ENCODE peak calls at places on chromosomes 11 and 22, in six cellular contexts. One of them, this sample, is unnamed.

GRCh38 chr11:31956310-31956709 is 134.6 kb upstream of the RCN1 start:
- DNase-seq in ovary: no peak
- DNase-seq in uterus: no peak
- DNase-seq in A549: no peak
- DNase-seq in HCT116: no peak
- DNase-seq in heart left ventricle: no peak
- DNase-seq in this sample: no peak

GRCh38 chr22:50529416-50530279 is at the start of gene TYMP:
- DNase-seq in ovary: no peak
- DNase-seq in uterus: peak
- DNase-seq in A549: no peak
- DNase-seq in HCT116: no peak
- DNase-seq in heart left ventricle: peak
- DNase-seq in this sample: peak

GRCh38 chr11:69380451-69380901 is 86.5 kb downstream of the MYEOV start:
- DNase-seq in ovary: peak
- DNase-seq in uterus: peak
- DNase-seq in A549: no peak
- DNase-seq in HCT116: no peak
- DNase-seq in heart left ventricle: no peak
- DNase-seq in this sample: peak

GRCh38 chr11:47305734-47306483 is 36.0 kb downstream of the MADD start:
- DNase-seq in ovary: no peak
- DNase-seq in uterus: no peak
- DNase-seq in A549: no peak
- DNase-seq in HCT116: no peak
- DNase-seq in heart left ventricle: peak
- DNase-seq in this sample: peak

GRCh38 chr22:41343717-41344116 is 38.0 kb upstream of the TEF start:
- DNase-seq in ovary: no peak
- DNase-seq in uterus: no peak
- DNase-seq in A549: no peak
- DNase-seq in HCT116: no peak
- DNase-seq in heart left ventricle: peak
- DNase-seq in this sample: no peak

GRCh38 chr11:83272627-83273026 is 13.5 kb downstream of the CCDC90B start:
- DNase-seq in ovary: no peak
- DNase-seq in uterus: no peak
- DNase-seq in A549: no peak
- DNase-seq in HCT116: no peak
- DNase-seq in heart left ventricle: no peak
- DNase-seq in this sample: no peak

GRCh38 chr22:30890689-30891442 is 77.7 kb downstream of the MORC2 start:
- DNase-seq in ovary: peak
- DNase-seq in uterus: peak
- DNase-seq in A549: peak
- DNase-seq in HCT116: peak
- DNase-seq in heart left ventricle: no peak
- DNase-seq in this sample: peak

GRCh38 chr11:68006606-68007166 is 2.8 kb upstream of the UNC93B1 start:
- DNase-seq in ovary: no peak
- DNase-seq in uterus: no peak
- DNase-seq in A549: no peak
- DNase-seq in HCT116: no peak
- DNase-seq in heart left ventricle: no peak
- DNase-seq in this sample: no peak

GRCh38 chr11:18395735-18396504 is 1.6 kb downstream of the LDHA start:
- DNase-seq in ovary: peak
- DNase-seq in uterus: peak
- DNase-seq in A549: peak
- DNase-seq in HCT116: peak
- DNase-seq in heart left ventricle: peak
- DNase-seq in this sample: peak

GRCh38 chr22:19625331-19626041 is 88.8 kb upstream of the SEPTIN5 start:
- DNase-seq in ovary: no peak
- DNase-seq in uterus: no peak
- DNase-seq in A549: no peak
- DNase-seq in HCT116: no peak
- DNase-seq in heart left ventricle: no peak
- DNase-seq in this sample: no peak

GRCh38 chr22:43263645-43264514 is 76.9 kb upstream of the TTLL12 start:
- DNase-seq in ovary: peak
- DNase-seq in uterus: peak
- DNase-seq in A549: no peak
- DNase-seq in HCT116: peak
- DNase-seq in heart left ventricle: peak
- DNase-seq in this sample: peak

GRCh38 chr22:34800265-34800664 is 265.7 kb upstream of the ISX start:
- DNase-seq in ovary: no peak
- DNase-seq in uterus: no peak
- DNase-seq in A549: no peak
- DNase-seq in HCT116: no peak
- DNase-seq in heart left ventricle: no peak
- DNase-seq in this sample: peak

GRCh38 chr11:103202048-103202651 is 92.9 kb downstream of the DYNC2H1 start:
- DNase-seq in ovary: no peak
- DNase-seq in uterus: no peak
- DNase-seq in A549: peak
- DNase-seq in HCT116: peak
- DNase-seq in heart left ventricle: no peak
- DNase-seq in this sample: no peak

GRCh38 chr11:116052603-116053537 is 548.7 kb upstream of the CADM1 start:
- DNase-seq in ovary: no peak
- DNase-seq in uterus: no peak
- DNase-seq in A549: no peak
- DNase-seq in HCT116: no peak
- DNase-seq in heart left ventricle: no peak
- DNase-seq in this sample: no peak

GRCh38 chr11:114846040-114846791 is 167.9 kb downstream of the NXPE2 start:
- DNase-seq in ovary: no peak
- DNase-seq in uterus: no peak
- DNase-seq in A549: peak
- DNase-seq in HCT116: no peak
- DNase-seq in heart left ventricle: peak
- DNase-seq in this sample: no peak

GRCh38 chr11:30370164-30370563 is 47.3 kb downstream of the ARL14EP start:
- DNase-seq in ovary: no peak
- DNase-seq in uterus: no peak
- DNase-seq in A549: no peak
- DNase-seq in HCT116: no peak
- DNase-seq in heart left ventricle: no peak
- DNase-seq in this sample: no peak

GRCh38 chr11:96664108-96664507 is 274.3 kb downstream of the JRKL start:
- DNase-seq in ovary: no peak
- DNase-seq in uterus: no peak
- DNase-seq in A549: no peak
- DNase-seq in HCT116: no peak
- DNase-seq in heart left ventricle: no peak
- DNase-seq in this sample: no peak

GRCh38 chr11:69218271-69218682 is 62.5 kb downstream of the SMIM38 start:
- DNase-seq in ovary: no peak
- DNase-seq in uterus: no peak
- DNase-seq in A549: no peak
- DNase-seq in HCT116: no peak
- DNase-seq in heart left ventricle: no peak
- DNase-seq in this sample: peak

GRCh38 chr11:131982154-131982553 is 611.7 kb downstream of the NTM start:
- DNase-seq in ovary: no peak
- DNase-seq in uterus: no peak
- DNase-seq in A549: no peak
- DNase-seq in HCT116: no peak
- DNase-seq in heart left ventricle: no peak
- DNase-seq in this sample: no peak

GRCh38 chr11:67055812-67056211 is 835 bp upstream of the RHOD start:
- DNase-seq in ovary: peak
- DNase-seq in uterus: peak
- DNase-seq in A549: no peak
- DNase-seq in HCT116: no peak
- DNase-seq in heart left ventricle: no peak
- DNase-seq in this sample: peak

GRCh38 chr11:65424200-65425104 is 1.9 kb downstream of the NEAT1 start:
- DNase-seq in ovary: peak
- DNase-seq in uterus: peak
- DNase-seq in A549: peak
- DNase-seq in HCT116: no peak
- DNase-seq in heart left ventricle: no peak
- DNase-seq in this sample: peak

GRCh38 chr11:65425105-65425970 is 2.7 kb downstream of the NEAT1 start:
- DNase-seq in ovary: peak
- DNase-seq in uterus: peak
- DNase-seq in A549: peak
- DNase-seq in HCT116: peak
- DNase-seq in heart left ventricle: no peak
- DNase-seq in this sample: peak

GRCh38 chr11:65427691-65428577 is 5.3 kb downstream of the NEAT1 start:
- DNase-seq in ovary: peak
- DNase-seq in uterus: peak
- DNase-seq in A549: peak
- DNase-seq in HCT116: peak
- DNase-seq in heart left ventricle: no peak
- DNase-seq in this sample: peak

GRCh38 chr11:65426839-65427690 is 4.5 kb downstream of the NEAT1 start:
- DNase-seq in ovary: peak
- DNase-seq in uterus: no peak
- DNase-seq in A549: peak
- DNase-seq in HCT116: peak
- DNase-seq in heart left ventricle: no peak
- DNase-seq in this sample: peak

GRCh38 chr11:65425971-65426838 is 3.6 kb downstream of the NEAT1 start:
- DNase-seq in ovary: no peak
- DNase-seq in uterus: no peak
- DNase-seq in A549: peak
- DNase-seq in HCT116: peak
- DNase-seq in heart left ventricle: no peak
- DNase-seq in this sample: peak
- TF ChIP-seq POLR2A in ovary: no peak
- TF ChIP-seq POLR2A in uterus: no peak
- TF ChIP-seq POLR2A in A549: no peak
- TF ChIP-seq POLR2A in HCT116: no peak
- TF ChIP-seq POLR2A in heart left ventricle: no peak
- TF ChIP-seq POLR2A in this sample: no peak

DNA sequence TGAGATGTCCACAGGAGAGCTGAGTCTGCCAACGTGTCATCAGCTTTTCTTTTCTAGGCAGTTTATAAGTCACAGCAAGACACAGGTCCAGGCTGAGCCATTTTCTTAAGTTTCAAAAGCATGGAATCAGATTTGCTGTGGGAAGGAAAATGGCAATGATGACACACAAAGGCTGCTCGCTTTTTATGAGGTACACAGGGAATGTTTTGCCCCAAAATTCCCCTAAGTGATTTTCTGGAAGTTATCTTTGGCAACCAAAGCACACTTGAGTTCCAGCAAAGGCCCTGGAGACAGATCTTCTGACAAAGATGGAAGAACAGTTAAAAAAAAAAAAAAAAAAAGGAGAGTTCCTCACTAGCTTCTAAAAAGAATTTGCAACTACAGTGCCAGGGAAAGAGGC is 260.9 kb downstream of the LARGE1 start:
- DNase-seq in ovary: no peak
- DNase-seq in uterus: peak
- DNase-seq in A549: no peak
- DNase-seq in HCT116: no peak
- DNase-seq in heart left ventricle: no peak
- DNase-seq in this sample: no peak
- H3K27ac ChIP-seq in ovary: no peak
- H3K27ac ChIP-seq in uterus: peak
- H3K27ac ChIP-seq in A549: no peak
- H3K27ac ChIP-seq in HCT116: no peak
- H3K27ac ChIP-seq in heart left ventricle: peak
- H3K27ac ChIP-seq in this sample: no peak

DNA sequence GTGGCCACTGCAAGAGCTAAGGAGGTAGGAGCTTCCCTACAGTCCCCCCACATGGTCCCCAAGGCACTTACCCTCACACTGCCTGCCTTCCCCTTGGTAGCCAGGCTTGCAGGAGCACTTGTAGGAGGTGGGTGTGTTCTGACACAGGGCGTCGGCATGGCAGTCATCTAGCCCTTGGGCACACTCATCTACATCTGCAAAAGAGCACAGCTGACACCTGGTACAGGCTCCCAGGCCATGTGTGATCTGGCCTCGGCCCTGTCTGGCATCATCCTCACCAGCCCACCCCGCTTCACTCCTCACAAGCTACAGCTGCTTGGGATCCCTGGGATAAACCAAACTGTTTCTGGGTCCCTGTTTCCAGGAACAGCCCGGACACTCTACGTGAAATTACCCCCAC is 1.8 kb downstream of the SCUBE2 start:
- DNase-seq in ovary: no peak
- DNase-seq in uterus: no peak
- DNase-seq in A549: no peak
- DNase-seq in HCT116: no peak
- DNase-seq in heart left ventricle: no peak
- DNase-seq in this sample: no peak
- TF ChIP-seq POLR2A in ovary: no peak
- TF ChIP-seq POLR2A in uterus: no peak
- TF ChIP-seq POLR2A in A549: no peak
- TF ChIP-seq POLR2A in HCT116: no peak
- TF ChIP-seq POLR2A in heart left ventricle: no peak
- TF ChIP-seq POLR2A in this sample: no peak

DNA sequence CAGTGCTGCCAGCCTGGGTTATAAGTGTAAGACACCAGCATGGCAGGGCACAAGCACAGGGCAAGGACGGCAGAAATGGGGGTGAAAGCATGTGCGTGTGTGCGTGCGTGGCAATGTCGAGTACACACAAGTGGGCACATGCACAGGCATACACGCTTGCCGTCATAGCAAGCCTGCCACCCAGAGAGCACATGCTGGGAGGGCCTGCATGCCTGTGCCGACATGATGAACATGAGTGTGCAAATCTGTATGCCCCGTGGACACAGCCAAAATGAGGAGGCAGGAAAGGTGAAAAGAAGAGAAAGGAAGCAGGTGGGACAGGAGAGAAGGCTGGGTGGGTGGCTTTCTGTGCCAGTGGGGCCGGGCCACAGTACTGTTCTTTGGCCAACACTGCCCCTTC is 62.9 kb downstream of the NECTIN1 start:
- DNase-seq in ovary: no peak
- DNase-seq in uterus: no peak
- DNase-seq in A549: no peak
- DNase-seq in HCT116: no peak
- DNase-seq in heart left ventricle: no peak
- DNase-seq in this sample: no peak
- H3K27ac ChIP-seq in ovary: no peak
- H3K27ac ChIP-seq in uterus: no peak
- H3K27ac ChIP-seq in A549: no peak
- H3K27ac ChIP-seq in HCT116: no peak
- H3K27ac ChIP-seq in heart left ventricle: no peak
- H3K27ac ChIP-seq in this sample: no peak

GRCh38 chr11:58577441-58578135 is 1.3 kb upstream of the ZFP91 start:
- DNase-seq in ovary: no peak
- DNase-seq in uterus: no peak
- DNase-seq in A549: no peak
- DNase-seq in HCT116: no peak
- DNase-seq in heart left ventricle: peak
- DNase-seq in this sample: peak
- TF ChIP-seq POLR2A in ovary: peak
- TF ChIP-seq POLR2A in uterus: peak
- TF ChIP-seq POLR2A in A549: peak
- TF ChIP-seq POLR2A in HCT116: peak
- TF ChIP-seq POLR2A in heart left ventricle: no peak
- TF ChIP-seq POLR2A in this sample: peak